ENCODE peak calls at places on chromosomes 3 and 15, in ten cellular contexts. One of them, this sample, is unnamed.

GRCh38 chr15:78811124-78811824 is at the start of gene ADAMTS7:
- DNase-seq in dorsolateral prefrontal cortex: peak; percentile 57
- DNase-seq in brain microvascular endothelial cell: peak; percentile 37
- DNase-seq in fibroblast of the aortic adventitia: peak; percentile 62
- DNase-seq in stomach: peak; percentile 70
- DNase-seq in uterus: peak; percentile 72
- DNase-seq in upper lobe of left lung: peak; percentile 96
- DNase-seq in fibroblast of lung: peak; percentile 70
- DNase-seq in cardiac muscle cell: peak; percentile 88
- DNase-seq in breast epithelium: no peak
- DNase-seq in this sample: peak; percentile 34

GRCh38 chr3:16477501-16477900 is 36.0 kb downstream of the RFTN1 start:
- DNase-seq in dorsolateral prefrontal cortex: no peak
- DNase-seq in brain microvascular endothelial cell: no peak
- DNase-seq in fibroblast of the aortic adventitia: no peak
- DNase-seq in stomach: no peak
- DNase-seq in uterus: no peak
- DNase-seq in upper lobe of left lung: no peak
- DNase-seq in fibroblast of lung: peak; percentile 73
- DNase-seq in cardiac muscle cell: no peak
- DNase-seq in breast epithelium: no peak
- DNase-seq in this sample: no peak

GRCh38 chr15:85282504-85283115 is 97.8 kb upstream of the AKAP13 start:
- DNase-seq in dorsolateral prefrontal cortex: peak; percentile 61
- DNase-seq in brain microvascular endothelial cell: peak; percentile 38
- DNase-seq in fibroblast of the aortic adventitia: peak; percentile 10
- DNase-seq in stomach: no peak
- DNase-seq in uterus: no peak
- DNase-seq in upper lobe of left lung: no peak
- DNase-seq in fibroblast of lung: peak; percentile 80
- DNase-seq in cardiac muscle cell: peak; percentile 17
- DNase-seq in breast epithelium: no peak
- DNase-seq in this sample: peak; percentile 11

GRCh38 chr15:70792171-70792573 is 28.8 kb upstream of the UACA start:
- DNase-seq in dorsolateral prefrontal cortex: no peak
- DNase-seq in brain microvascular endothelial cell: peak; percentile 69
- DNase-seq in fibroblast of the aortic adventitia: peak; percentile 71
- DNase-seq in stomach: no peak
- DNase-seq in uterus: no peak
- DNase-seq in upper lobe of left lung: no peak
- DNase-seq in fibroblast of lung: peak; percentile 91
- DNase-seq in cardiac muscle cell: peak; percentile 27
- DNase-seq in breast epithelium: no peak
- DNase-seq in this sample: no peak

GRCh38 chr15:47788685-47789084 is 71.4 kb downstream of the SEMA6D start:
- DNase-seq in dorsolateral prefrontal cortex: no peak
- DNase-seq in brain microvascular endothelial cell: no peak
- DNase-seq in fibroblast of the aortic adventitia: no peak
- DNase-seq in stomach: no peak
- DNase-seq in uterus: no peak
- DNase-seq in upper lobe of left lung: no peak
- DNase-seq in fibroblast of lung: no peak
- DNase-seq in cardiac muscle cell: no peak
- DNase-seq in breast epithelium: no peak
- DNase-seq in this sample: no peak

GRCh38 chr3:129974451-129975331 is at the start of gene TRH:
- DNase-seq in dorsolateral prefrontal cortex: no peak
- DNase-seq in brain microvascular endothelial cell: no peak
- DNase-seq in fibroblast of the aortic adventitia: no peak
- DNase-seq in stomach: no peak
- DNase-seq in uterus: no peak
- DNase-seq in upper lobe of left lung: peak; percentile 78
- DNase-seq in fibroblast of lung: no peak
- DNase-seq in cardiac muscle cell: no peak
- DNase-seq in breast epithelium: no peak
- DNase-seq in this sample: no peak

GRCh38 chr3:183268361-183268760 is 15.3 kb downstream of the B3GNT5 start:
- DNase-seq in dorsolateral prefrontal cortex: no peak
- DNase-seq in brain microvascular endothelial cell: no peak
- DNase-seq in fibroblast of the aortic adventitia: no peak
- DNase-seq in stomach: no peak
- DNase-seq in uterus: no peak
- DNase-seq in upper lobe of left lung: no peak
- DNase-seq in fibroblast of lung: no peak
- DNase-seq in cardiac muscle cell: no peak
- DNase-seq in breast epithelium: no peak
- DNase-seq in this sample: no peak

GRCh38 chr3:52530918-52531635 is 2.6 kb downstream of the NT5DC2 start:
- DNase-seq in dorsolateral prefrontal cortex: peak; percentile 35
- DNase-seq in brain microvascular endothelial cell: no peak
- DNase-seq in fibroblast of the aortic adventitia: no peak
- DNase-seq in stomach: peak; percentile 19
- DNase-seq in uterus: no peak
- DNase-seq in upper lobe of left lung: no peak
- DNase-seq in fibroblast of lung: no peak
- DNase-seq in cardiac muscle cell: no peak
- DNase-seq in breast epithelium: peak; percentile 38
- DNase-seq in this sample: no peak

GRCh38 chr3:101809178-101810022 is 30.4 kb downstream of the NXPE3 start:
- DNase-seq in dorsolateral prefrontal cortex: no peak
- DNase-seq in brain microvascular endothelial cell: peak; percentile 29
- DNase-seq in fibroblast of the aortic adventitia: peak; percentile 66
- DNase-seq in stomach: no peak
- DNase-seq in uterus: no peak
- DNase-seq in upper lobe of left lung: no peak
- DNase-seq in fibroblast of lung: peak; percentile 41
- DNase-seq in cardiac muscle cell: peak; percentile 69
- DNase-seq in breast epithelium: no peak
- DNase-seq in this sample: peak; percentile 18

GRCh38 chr3:27138562-27138961 is 230.6 kb downstream of the NEK10 start:
- DNase-seq in dorsolateral prefrontal cortex: no peak
- DNase-seq in brain microvascular endothelial cell: no peak
- DNase-seq in fibroblast of the aortic adventitia: no peak
- DNase-seq in stomach: no peak
- DNase-seq in uterus: no peak
- DNase-seq in upper lobe of left lung: no peak
- DNase-seq in fibroblast of lung: no peak
- DNase-seq in cardiac muscle cell: no peak
- DNase-seq in breast epithelium: no peak
- DNase-seq in this sample: no peak

GRCh38 chr3:49924683-49925082 is 4.9 kb downstream of the MON1A start:
- DNase-seq in dorsolateral prefrontal cortex: no peak
- DNase-seq in brain microvascular endothelial cell: peak; percentile 89
- DNase-seq in fibroblast of the aortic adventitia: peak; percentile 76
- DNase-seq in stomach: no peak
- DNase-seq in uterus: no peak
- DNase-seq in upper lobe of left lung: no peak
- DNase-seq in fibroblast of lung: peak; percentile 83
- DNase-seq in cardiac muscle cell: peak; percentile 66
- DNase-seq in breast epithelium: no peak
- DNase-seq in this sample: no peak

DNA sequence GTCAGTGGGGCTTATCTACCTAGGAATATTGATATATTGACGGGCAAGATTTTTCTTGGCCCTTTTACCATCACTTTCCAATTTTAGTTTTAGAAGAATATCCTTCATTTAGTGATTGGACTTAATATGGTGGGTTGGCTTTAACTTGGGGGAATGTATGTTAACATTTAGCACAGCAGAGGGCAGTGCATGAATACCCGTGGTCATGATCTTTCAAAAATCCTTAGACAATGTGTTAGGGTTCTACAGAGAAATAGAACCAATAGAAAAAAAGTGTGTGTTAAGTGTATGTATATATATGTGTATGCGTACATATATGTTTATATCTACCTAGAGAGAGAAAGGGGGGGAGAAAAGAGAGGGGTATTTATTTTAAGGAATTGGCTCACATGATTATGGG is 36.9 kb downstream of the GPR171 start:
- DNase-seq in dorsolateral prefrontal cortex: no peak
- DNase-seq in brain microvascular endothelial cell: no peak
- DNase-seq in fibroblast of the aortic adventitia: peak; percentile 5
- DNase-seq in stomach: no peak
- DNase-seq in uterus: no peak
- DNase-seq in upper lobe of left lung: no peak
- DNase-seq in fibroblast of lung: no peak
- DNase-seq in cardiac muscle cell: no peak
- DNase-seq in breast epithelium: no peak
- DNase-seq in this sample: no peak
- TF ChIP-seq CTCF in dorsolateral prefrontal cortex: no peak
- TF ChIP-seq CTCF in brain microvascular endothelial cell: peak; percentile 31
- TF ChIP-seq CTCF in fibroblast of the aortic adventitia: peak; percentile 27
- TF ChIP-seq CTCF in stomach: no peak
- TF ChIP-seq CTCF in uterus: no peak
- TF ChIP-seq CTCF in upper lobe of left lung: no peak
- TF ChIP-seq CTCF in fibroblast of lung: no peak
- TF ChIP-seq CTCF in cardiac muscle cell: peak; percentile 22
- TF ChIP-seq CTCF in breast epithelium: no peak
- TF ChIP-seq CTCF in this sample: no peak

DNA sequence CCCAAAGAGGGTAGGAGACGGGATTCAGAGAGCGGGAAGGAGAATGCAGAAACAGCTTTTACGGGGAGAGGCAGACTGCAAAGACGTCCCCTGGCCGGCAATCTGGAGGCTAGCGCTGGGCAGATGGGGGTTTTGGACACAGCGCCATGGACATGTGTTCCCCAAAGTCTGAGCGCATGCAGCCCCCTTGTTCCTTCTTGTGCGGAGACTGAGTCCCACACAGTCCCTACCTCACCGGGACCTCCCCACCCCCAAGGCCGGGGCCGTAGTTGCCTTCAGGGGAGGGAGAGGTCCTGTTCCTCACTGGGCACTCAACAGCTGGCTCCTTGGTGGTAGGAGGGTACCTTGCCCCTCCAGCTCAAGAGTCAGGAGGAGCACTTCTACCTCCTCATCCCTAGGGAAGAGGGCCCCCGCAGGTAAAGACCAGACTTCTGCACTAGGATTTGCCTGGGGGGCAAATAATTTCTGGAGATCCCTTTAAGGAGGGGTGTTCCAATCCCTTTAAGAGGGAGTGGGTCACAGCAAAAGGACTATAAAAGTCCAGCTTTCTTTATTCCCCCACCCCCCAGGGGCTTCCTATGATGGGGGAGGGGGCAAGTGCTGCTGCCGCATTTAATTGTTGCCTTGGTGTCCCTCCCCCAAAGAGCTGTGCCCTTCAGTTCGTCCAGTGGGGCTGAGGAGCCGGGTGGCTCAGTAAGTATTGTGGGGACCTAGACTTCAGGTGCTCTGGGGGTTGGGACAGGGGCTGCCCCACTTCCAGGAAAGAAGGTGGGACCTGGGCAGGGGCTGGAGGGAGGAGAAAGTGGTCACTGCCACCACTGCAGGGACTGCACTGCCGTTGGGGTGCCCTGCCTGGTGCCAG is 3.6 kb upstream of the BAHD1 start:
- DNase-seq in dorsolateral prefrontal cortex: no peak
- DNase-seq in brain microvascular endothelial cell: no peak
- DNase-seq in fibroblast of the aortic adventitia: no peak
- DNase-seq in stomach: no peak
- DNase-seq in uterus: no peak
- DNase-seq in upper lobe of left lung: no peak
- DNase-seq in fibroblast of lung: no peak
- DNase-seq in cardiac muscle cell: no peak
- DNase-seq in breast epithelium: no peak
- DNase-seq in this sample: no peak
- H3K4me3 ChIP-seq in dorsolateral prefrontal cortex: peak overlapping the region; percentile 58
- H3K4me3 ChIP-seq in brain microvascular endothelial cell: no peak overlapping the region
- H3K4me3 ChIP-seq in fibroblast of the aortic adventitia: no peak overlapping the region
- H3K4me3 ChIP-seq in stomach: peak overlapping the region; percentile 41
- H3K4me3 ChIP-seq in uterus: peak overlapping the region; percentile 37
- H3K4me3 ChIP-seq in upper lobe of left lung: peak overlapping the region; percentile 40
- H3K4me3 ChIP-seq in fibroblast of lung: no peak overlapping the region
- H3K4me3 ChIP-seq in cardiac muscle cell: peak overlapping the region; percentile 25
- H3K4me3 ChIP-seq in breast epithelium: peak overlapping the region; percentile 30
- H3K4me3 ChIP-seq in this sample: peak overlapping the region; percentile 40

DNA sequence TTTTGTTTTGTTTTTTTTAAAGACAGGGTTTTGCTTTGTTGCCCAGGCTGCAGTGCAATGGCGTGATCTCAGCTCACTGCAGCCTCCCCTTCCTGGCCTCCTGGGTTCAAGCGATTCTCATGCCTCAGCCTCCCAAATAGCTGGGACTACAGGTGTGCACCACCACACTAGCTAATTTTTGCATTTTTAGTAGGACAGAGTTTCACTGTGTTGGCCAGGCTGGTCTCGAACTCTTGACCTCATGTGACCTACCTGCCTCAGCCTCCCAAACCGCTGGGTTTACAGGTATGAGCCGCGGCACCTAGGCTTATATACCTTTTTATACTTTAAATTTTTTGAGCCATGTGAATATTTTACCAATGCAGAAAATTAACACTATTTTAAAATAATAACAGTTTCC is 56.9 kb upstream of the HERC1 start:
- DNase-seq in dorsolateral prefrontal cortex: no peak
- DNase-seq in brain microvascular endothelial cell: no peak
- DNase-seq in fibroblast of the aortic adventitia: no peak
- DNase-seq in stomach: no peak
- DNase-seq in uterus: no peak
- DNase-seq in upper lobe of left lung: no peak
- DNase-seq in fibroblast of lung: no peak
- DNase-seq in cardiac muscle cell: no peak
- DNase-seq in breast epithelium: no peak
- DNase-seq in this sample: no peak
- TF ChIP-seq CTCF in dorsolateral prefrontal cortex: no peak
- TF ChIP-seq CTCF in brain microvascular endothelial cell: no peak
- TF ChIP-seq CTCF in fibroblast of the aortic adventitia: no peak
- TF ChIP-seq CTCF in stomach: no peak
- TF ChIP-seq CTCF in uterus: no peak
- TF ChIP-seq CTCF in upper lobe of left lung: no peak
- TF ChIP-seq CTCF in fibroblast of lung: no peak
- TF ChIP-seq CTCF in cardiac muscle cell: no peak
- TF ChIP-seq CTCF in breast epithelium: no peak
- TF ChIP-seq CTCF in this sample: no peak

DNA sequence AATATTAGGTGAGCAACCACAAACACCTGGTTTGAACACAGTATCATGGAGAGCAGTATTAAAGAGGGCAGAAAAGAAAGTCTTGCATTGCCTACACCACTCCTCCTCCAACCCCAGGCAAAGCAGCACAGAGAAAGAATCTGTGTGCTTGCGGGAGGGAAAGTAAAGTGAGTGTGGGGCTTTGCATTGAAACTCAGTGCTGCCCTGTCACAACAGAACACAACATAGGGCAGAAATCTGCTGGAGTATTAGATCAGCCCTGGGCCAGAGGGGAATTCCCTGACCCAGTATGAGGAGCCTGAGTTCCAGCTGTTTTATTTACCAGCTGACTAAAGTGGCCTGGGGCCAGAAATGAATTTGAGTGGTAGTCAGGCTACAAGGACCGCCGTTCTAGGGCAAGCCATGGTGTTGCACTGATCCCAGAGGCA is 75.5 kb downstream of the SPATA16 start:
- DNase-seq in dorsolateral prefrontal cortex: no peak
- DNase-seq in brain microvascular endothelial cell: peak; percentile 0
- DNase-seq in fibroblast of the aortic adventitia: peak; percentile 58
- DNase-seq in stomach: no peak
- DNase-seq in uterus: no peak
- DNase-seq in upper lobe of left lung: no peak
- DNase-seq in fibroblast of lung: peak; percentile 55
- DNase-seq in cardiac muscle cell: peak; percentile 71
- DNase-seq in breast epithelium: no peak
- DNase-seq in this sample: peak; percentile 19
- H3K4me3 ChIP-seq in dorsolateral prefrontal cortex: no peak overlapping the region
- H3K4me3 ChIP-seq in brain microvascular endothelial cell: no peak overlapping the region
- H3K4me3 ChIP-seq in fibroblast of the aortic adventitia: no peak overlapping the region
- H3K4me3 ChIP-seq in stomach: no peak overlapping the region
- H3K4me3 ChIP-seq in uterus: no peak overlapping the region
- H3K4me3 ChIP-seq in upper lobe of left lung: no peak overlapping the region
- H3K4me3 ChIP-seq in fibroblast of lung: no peak overlapping the region
- H3K4me3 ChIP-seq in cardiac muscle cell: no peak overlapping the region
- H3K4me3 ChIP-seq in breast epithelium: no peak overlapping the region
- H3K4me3 ChIP-seq in this sample: no peak overlapping the region